ENCODE peak calls at places on chromosomes 4 and X, in six cellular contexts. L, X, V, B, H and K are unnamed samples.

GRCh38 chr4:124869978-124870495 is 157.5 kb upstream of the ANKRD50 start:
- DNase-seq in B (no peak), H (no peak), L (no peak), V (no peak), X (no peak), K (no peak)

GRCh38 chr4:153940916-153941315 is 152.0 kb upstream of the SFRP2 start:
- DNase-seq in H (no peak), V (no peak), X (no peak), B (no peak), L (no peak), K (no peak)

GRCh38 chr4:83285022-83285387 is 407 bp upstream of the COQ2 start:
- DNase-seq in L (peak; percentile 74), H (no peak), V (peak; percentile 47), B (no peak), X (peak; percentile 67), K (no peak)

GRCh38 chrX:53281321-53281822 is at the start of gene IQSEC2:
- DNase-seq in V (peak; percentile 91), L (peak; percentile 83), X (peak; percentile 86), B (no peak), H (peak; percentile 36), K (no peak)

GRCh38 chr4:85039526-85039925 is 73.0 kb upstream of the WDFY3 start:
- DNase-seq in V (no peak), L (peak; percentile 90), H (no peak), X (no peak), B (no peak), K (peak; percentile 5)

GRCh38 chrX:9312922-9313867 is 151.7 kb upstream of the TBL1X start:
- DNase-seq in V (peak; percentile 65), L (no peak), H (peak; percentile 45), B (no peak), X (no peak), K (no peak)

GRCh38 chrX:129665916-129666644 is 11.3 kb upstream of the APLN start:
- DNase-seq in X (peak; percentile 75), B (peak; percentile 23), H (no peak), L (peak; percentile 69), V (no peak), K (peak; percentile 17)

GRCh38 chrX:144840616-144841015 is 406.7 kb upstream of the SPANXN1 start:
- DNase-seq in L (no peak), V (no peak), H (no peak), B (no peak), X (no peak), K (no peak)

GRCh38 chr4:121957266-121957665 is 5.4 kb upstream of the TRPC3 start:
- DNase-seq in B (no peak), X (no peak), H (no peak), L (no peak), V (no peak), K (no peak)

GRCh38 chr4:109429545-109429944 is 4.1 kb upstream of the SEC24B start:
- DNase-seq in V (no peak), B (peak; percentile 10), L (no peak), H (no peak), X (no peak), K (no peak)

GRCh38 chrX:41686788-41687187 is 2.0 kb upstream of the GPR34 start:
- DNase-seq in L (no peak), V (no peak), B (no peak), H (no peak), X (no peak), K (no peak)

GRCh38 chr4:168449740-168450442 is 30.4 kb downstream of the DDX60L start:
- DNase-seq in L (peak; percentile 89), X (no peak), V (peak; percentile 50), H (peak; percentile 9), B (peak; percentile 18), K (no peak)

GRCh38 chr4:123386608-123387007 is 10.0 kb upstream of the SPRY1 start:
- DNase-seq in V (peak; percentile 14), L (peak; percentile 39), B (no peak), X (no peak), H (no peak), K (no peak)

GRCh38 chr4:10655968-10656367 is 28.6 kb downstream of the CLNK start:
- DNase-seq in H (no peak), V (no peak), L (peak; percentile 74), B (no peak), X (no peak), K (no peak)

GRCh38 chr4:9765091-9765490 is 16.3 kb upstream of the DRD5 start:
- DNase-seq in L (peak; percentile 59), H (peak; percentile 20), V (peak; percentile 9), B (no peak), X (no peak), K (no peak)

GRCh38 chr4:176444741-176445140 is 125.0 kb downstream of the SPCS3 start:
- DNase-seq in V (no peak), B (peak; percentile 57), L (peak; percentile 77), X (no peak), H (no peak), K (no peak)

GRCh38 chr4:610411-611261 is 14.7 kb upstream of the PDE6B start:
- DNase-seq in X (peak; percentile 58), L (peak; percentile 41), V (no peak), H (no peak), B (peak; percentile 10), K (peak; percentile 0)

GRCh38 chr4:3868146-3868840 is 102.1 kb downstream of the ADRA2C start:
- DNase-seq in V (peak; percentile 14), B (no peak), H (no peak), X (no peak), L (peak; percentile 19), K (no peak)

GRCh38 chr4:17326756-17327155 is 185.1 kb downstream of the QDPR start:
- DNase-seq in H (no peak), V (no peak), L (no peak), B (no peak), X (no peak), K (no peak)

GRCh38 chrX:7024850-7025249 is 122.7 kb upstream of the STS start:
- DNase-seq in V (no peak), X (no peak), B (no peak), L (no peak), H (no peak), K (no peak)

GRCh38 chr4:7295201-7295916 is 103.0 kb downstream of the SORCS2 start:
- DNase-seq in L (no peak), V (no peak), B (no peak), H (no peak), X (no peak), K (no peak)

GRCh38 chr4:166165829-166166420 is 292.9 kb downstream of the TLL1 start:
- DNase-seq in H (peak; percentile 38), X (no peak), B (peak; percentile 27), V (peak; percentile 65), L (peak; percentile 85), K (no peak)

GRCh38 chrX:53316121-53316859 is 34.9 kb upstream of the IQSEC2 start:
- DNase-seq in L (no peak), X (no peak), B (no peak), H (no peak), V (peak; percentile 60), K (no peak)

GRCh38 chrX:49029876-49030275 is 13.3 kb downstream of the TFE3 start:
- DNase-seq in V (no peak), L (no peak), X (no peak), H (no peak), B (no peak), K (no peak)

GRCh38 chr4:53459548-53459947 is 82.1 kb downstream of the FIP1L1 start:
- DNase-seq in V (no peak), H (no peak), L (peak; percentile 71), X (no peak), B (no peak), K (no peak)

GRCh38 chr4:139024686-139025085 is 9.1 kb downstream of the NOCT start:
- DNase-seq in V (no peak), L (no peak), H (no peak), B (no peak), X (no peak), K (no peak)

GRCh38 chr4:81676552-81676951 is 204.8 kb upstream of the RASGEF1B start:
- DNase-seq in H (no peak), X (no peak), B (no peak), L (no peak), V (no peak), K (no peak)

GRCh38 chr4:81675785-81676427 is 204.2 kb upstream of the RASGEF1B start:
- DNase-seq in H (no peak), V (no peak), L (no peak), X (no peak), B (no peak), K (no peak)
- H3K4me3 ChIP-seq in H (no peak overlapping the region), V (no peak overlapping the region), L (no peak overlapping the region), X (no peak overlapping the region), B (no peak overlapping the region), K (no peak overlapping the region)

GRCh38 chr4:72577211-72577610 is 8.2 kb upstream of the ADAMTS3 start:
- DNase-seq in X (no peak), V (no peak), H (no peak), L (no peak), B (no peak), K (no peak)
- TF ChIP-seq CTCF in X (no peak), V (no peak), H (no peak), L (no peak), B (no peak), K (no peak)

DNA sequence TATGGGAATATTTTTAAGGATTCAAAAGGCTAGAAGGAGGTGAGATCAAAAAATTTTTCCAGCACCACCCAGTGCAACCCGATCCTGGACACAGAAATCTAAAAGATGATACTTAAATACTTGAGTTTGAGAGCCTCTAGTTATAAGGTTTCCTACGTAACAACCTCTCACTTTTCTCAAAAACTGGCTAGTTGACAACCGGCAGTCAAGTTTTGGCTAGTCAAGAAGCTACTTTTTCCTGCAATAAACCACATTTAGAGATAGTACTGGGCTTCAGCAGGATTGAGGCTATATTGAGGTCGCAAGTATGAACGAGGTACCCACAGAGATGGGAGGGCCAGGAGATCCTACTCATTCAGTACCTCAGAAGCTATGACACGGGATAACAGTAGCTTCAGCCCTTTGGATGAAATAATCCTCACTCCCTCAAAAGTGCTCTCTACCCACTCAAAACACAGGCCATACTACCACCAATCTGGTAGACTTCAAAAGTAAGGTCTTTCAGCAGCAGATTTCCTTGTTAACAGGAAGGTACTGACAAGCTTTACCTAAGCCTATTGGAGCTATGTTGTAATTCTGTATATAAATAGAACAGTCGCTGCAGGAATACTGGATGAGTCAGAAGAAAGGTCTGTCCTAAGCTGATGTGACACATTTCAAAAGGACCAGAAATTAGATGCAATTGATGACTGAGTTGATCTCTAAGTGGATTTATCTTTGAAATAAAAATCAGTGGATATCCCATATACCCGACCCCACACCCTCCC is 1.5 kb upstream of the TSPAN5 start:
- DNase-seq in H (no peak), L (no peak), B (no peak), V (no peak), X (no peak), K (no peak)
- H3K4me3 ChIP-seq in H (no peak overlapping the region), L (peak overlapping the region; percentile 85), B (peak overlapping the region; percentile 71), V (no peak overlapping the region), X (peak overlapping the region; percentile 87), K (peak overlapping the region; percentile 92)

GRCh38 chr4:152778656-152779512 is 646 bp downstream of the TIGD4 start:
- DNase-seq in X (no peak), H (peak; percentile 24), V (peak; percentile 31), B (no peak), L (peak; percentile 25), K (no peak)

GRCh38 chr4:152779513-152780266 is at the start of the genes ARFIP1 and TIGD4:
- DNase-seq in X (peak; percentile 99), H (peak; percentile 98), B (peak; percentile 83), V (peak; percentile 97), L (peak; percentile 98), K (peak; percentile 71)

GRCh38 chr4:152785639-152786517 is 6.1 kb downstream of the ARFIP1 start:
- DNase-seq in B (no peak), H (no peak), V (no peak), X (no peak), L (no peak), K (no peak)

GRCh38 chr4:152780267-152780811 is 585 bp downstream of the ARFIP1 start:
- DNase-seq in H (peak; percentile 20), L (peak; percentile 26), B (no peak), V (peak; percentile 49), X (no peak), K (no peak)

GRCh38 chr4:152784490-152785195 is 4.9 kb downstream of the ARFIP1 start:
- DNase-seq in L (peak; percentile 59), X (no peak), H (peak; percentile 75), V (peak; percentile 12), B (peak; percentile 67), K (no peak)
- TF ChIP-seq CTCF in L (peak; percentile 42), X (no peak), H (peak; percentile 64), V (no peak), B (peak; percentile 27), K (no peak)